ENCODE peak calls at places on chromosome 22, in five cellular contexts. T is fibroblast of mammary gland; L is NCI-H1436; Q is CD8-positive, alpha-beta memory T cell; E is HT1080. P is an unnamed sample.

GRCh38 chr22:37144180-37144554 is 5.5 kb downstream of the IL2RB start:
- DNase-seq in T (no peak), L (no peak), Q (no peak), E (no peak), P (no peak)

GRCh38 chr22:43101306-43101705 is 9.2 kb upstream of the BIK start:
- DNase-seq in T (no peak), L (no peak), Q (no peak), E (no peak), P (no peak)

GRCh38 chr22:37060801-37061610 is 9.5 kb downstream of the KCTD17 start:
- DNase-seq in T (no peak), L (peak), Q (no peak), E (peak), P (no peak)

GRCh38 chr22:45336971-45337431 is 27.3 kb downstream of the FAM118A start:
- DNase-seq in T (no peak), L (no peak), Q (no peak), E (no peak), P (peak)

GRCh38 chr22:27348634-27349033 is 452.9 kb downstream of the MN1 start:
- DNase-seq in T (peak), L (no peak), Q (no peak), E (no peak), P (no peak)

GRCh38 chr22:41256898-41257260 is 16.1 kb upstream of the CHADL start:
- DNase-seq in T (no peak), L (no peak), Q (no peak), E (no peak), P (no peak)

GRCh38 chr22:40196628-40197027 is 18.9 kb downstream of the TNRC6B start:
- DNase-seq in T (peak), L (no peak), Q (no peak), E (peak), P (no peak)

GRCh38 chr22:19723990-19724827 is 870 bp downstream of the GP1BB start:
- DNase-seq in T (peak), L (no peak), Q (no peak), E (no peak), P (no peak)

GRCh38 chr22:25829808-25830777 is 88.1 kb downstream of the MYO18B start:
- DNase-seq in T (no peak), L (no peak), Q (no peak), E (no peak), P (peak)

GRCh38 chr22:45934659-45935341 is 42.2 kb downstream of the WNT7B start:
- DNase-seq in T (peak), L (peak), Q (no peak), E (peak), P (no peak)

GRCh38 chr22:48820481-48821345 is 1007.0 kb downstream of the BRD1 start:
- DNase-seq in T (no peak), L (no peak), Q (no peak), E (no peak), P (no peak)

GRCh38 chr22:46694423-46695170 is 43.5 kb downstream of the CERK start:
- DNase-seq in T (no peak), L (no peak), Q (no peak), E (no peak), P (no peak)

GRCh38 chr22:17700778-17701177 is 62.2 kb downstream of the BCL2L13 start:
- DNase-seq in T (no peak), L (no peak), Q (no peak), E (no peak), P (no peak)

GRCh38 chr22:47073101-47073500 is 310.7 kb downstream of the TBC1D22A start:
- DNase-seq in T (no peak), L (no peak), Q (no peak), E (no peak), P (no peak)

GRCh38 chr22:36577019-36577418 is 48.1 kb upstream of the EIF3D start:
- DNase-seq in T (peak), L (no peak), Q (no peak), E (peak), P (no peak)